ENCODE peak calls at places on chromosomes 4 and X, in six cellular contexts. T is Calu3; V is H1; Y is COR-L47; G is activated CD8-positive, alpha-beta memory T cell treated with anti-CD3 and anti-CD28 coated beads, Interleukin-2, amount 50 U/mL, for 4 hours; Z is T-helper 1 cell. L is an unnamed sample.

GRCh38 chr4:118997601-118998000 is 108.9 kb downstream of the SYNPO2 start:
- DNase-seq in T (no peak), V (no peak), Y (no peak), G (no peak), Z (no peak), L (no peak)

GRCh38 chr4:140186651-140187315 is 32.8 kb upstream of the MAML3 start:
- DNase-seq in T (peak), V (no peak), Y (peak), G (no peak), Z (no peak), L (no peak)

GRCh38 chr4:101621120-101621519 is 169.4 kb upstream of the BANK1 start:
- DNase-seq in T (no peak), V (no peak), Y (no peak), G (no peak), Z (no peak), L (no peak)

GRCh38 chr4:155548173-155548572 is 118.5 kb upstream of the GUCY1A1 start:
- DNase-seq in T (no peak), V (no peak), Y (no peak), G (no peak), Z (no peak), L (no peak)

GRCh38 chrX:150856101-150856500 is 42.4 kb downstream of the CD99L2 start:
- DNase-seq in T (no peak), V (no peak), Y (no peak), G (no peak), Z (no peak), L (no peak)

GRCh38 chr4:8245879-8246833 is 23.4 kb upstream of the HTRA3 start:
- DNase-seq in T (no peak), V (no peak), Y (no peak), G (no peak), Z (no peak), L (no peak)

GRCh38 chr4:77187231-77187630 is 30.2 kb downstream of the CCNG2 start:
- DNase-seq in T (no peak), V (no peak), Y (no peak), G (no peak), Z (no peak), L (no peak)

GRCh38 chr4:151325320-151326246 is at the start of gene SH3D19:
- DNase-seq in T (peak), V (no peak), Y (no peak), G (no peak), Z (no peak), L (peak)